ENCODE peak calls at places on chromosomes 4 and X, in five cellular contexts. One of them, this sample, is unnamed.

GRCh38 chrX:138877746-138878145 is 166.2 kb upstream of the FGF13 start:
- DNase-seq in prostate gland: no peak
- DNase-seq in gastrocnemius medialis: no peak
- DNase-seq in K562: no peak
- DNase-seq in testis: no peak
- DNase-seq in this sample: no peak

GRCh38 chrX:103864886-103865534 is 33.0 kb upstream of the RAB9B start:
- DNase-seq in prostate gland: no peak
- DNase-seq in gastrocnemius medialis: no peak
- DNase-seq in K562: no peak
- DNase-seq in testis: peak; percentile 14
- DNase-seq in this sample: no peak

GRCh38 chr4:39062499-39062898 is 467 bp downstream of the KLHL5 start:
- DNase-seq in prostate gland: no peak
- DNase-seq in gastrocnemius medialis: no peak
- DNase-seq in K562: no peak
- DNase-seq in testis: no peak
- DNase-seq in this sample: no peak

GRCh38 chrX:151359931-151360871 is 36.8 kb upstream of the VMA21 start:
- DNase-seq in prostate gland: no peak
- DNase-seq in gastrocnemius medialis: no peak
- DNase-seq in K562: peak; percentile 8
- DNase-seq in testis: peak; percentile 35
- DNase-seq in this sample: no peak

GRCh38 chr4:181592221-181592745 is 650.9 kb upstream of the TENM3 start:
- DNase-seq in prostate gland: no peak
- DNase-seq in gastrocnemius medialis: no peak
- DNase-seq in K562: no peak
- DNase-seq in testis: no peak
- DNase-seq in this sample: no peak

GRCh38 chrX:38999099-38999498 is 197.8 kb downstream of the MID1IP1 start:
- DNase-seq in prostate gland: no peak
- DNase-seq in gastrocnemius medialis: peak; percentile 50
- DNase-seq in K562: no peak
- DNase-seq in testis: no peak
- DNase-seq in this sample: no peak

GRCh38 chrX:11664211-11664888 is 1.4 kb downstream of the ARHGAP6 start:
- DNase-seq in prostate gland: no peak
- DNase-seq in gastrocnemius medialis: no peak
- DNase-seq in K562: no peak
- DNase-seq in testis: no peak
- DNase-seq in this sample: no peak

GRCh38 chr4:158588777-158589176 is 67.1 kb downstream of the RXFP1 start:
- DNase-seq in prostate gland: no peak
- DNase-seq in gastrocnemius medialis: no peak
- DNase-seq in K562: no peak
- DNase-seq in testis: no peak
- DNase-seq in this sample: no peak

GRCh38 chr4:147791870-147792269 is 60.0 kb downstream of the ARHGAP10 start:
- DNase-seq in prostate gland: no peak
- DNase-seq in gastrocnemius medialis: no peak
- DNase-seq in K562: no peak
- DNase-seq in testis: no peak
- DNase-seq in this sample: no peak

GRCh38 chrX:40006025-40007017 is 91.4 kb downstream of the BCOR start:
- DNase-seq in prostate gland: no peak
- DNase-seq in gastrocnemius medialis: no peak
- DNase-seq in K562: no peak
- DNase-seq in testis: peak; percentile 40
- DNase-seq in this sample: no peak

GRCh38 chr4:112377701-112378620 is 80.8 kb downstream of the ALPK1 start:
- DNase-seq in prostate gland: no peak
- DNase-seq in gastrocnemius medialis: no peak
- DNase-seq in K562: no peak
- DNase-seq in testis: no peak
- DNase-seq in this sample: no peak

GRCh38 chr4:119040711-119041185 is 94.9 kb upstream of the MYOZ2 start:
- DNase-seq in prostate gland: no peak
- DNase-seq in gastrocnemius medialis: peak; percentile 70
- DNase-seq in K562: no peak
- DNase-seq in testis: no peak
- DNase-seq in this sample: no peak

GRCh38 chr4:83075271-83075670 is 39.3 kb downstream of the PLAC8 start:
- DNase-seq in prostate gland: no peak
- DNase-seq in gastrocnemius medialis: no peak
- DNase-seq in K562: no peak
- DNase-seq in testis: no peak
- DNase-seq in this sample: no peak

GRCh38 chrX:153925739-153926593 is at the start of gene ARHGAP4:
- DNase-seq in prostate gland: no peak
- DNase-seq in gastrocnemius medialis: no peak
- DNase-seq in K562: peak; percentile 69
- DNase-seq in testis: no peak
- DNase-seq in this sample: no peak

GRCh38 chrX:134622056-134622812 is 36.0 kb downstream of the PLAC1 start:
- DNase-seq in prostate gland: no peak
- DNase-seq in gastrocnemius medialis: no peak
- DNase-seq in K562: peak; percentile 21
- DNase-seq in testis: no peak
- DNase-seq in this sample: no peak

GRCh38 chr4:79528241-79528706 is 120.2 kb upstream of the GK2 start:
- DNase-seq in prostate gland: no peak
- DNase-seq in gastrocnemius medialis: no peak
- DNase-seq in K562: no peak
- DNase-seq in testis: no peak
- DNase-seq in this sample: no peak

GRCh38 chr4:1578301-1578781 is 105.8 kb downstream of the FAM53A start:
- DNase-seq in prostate gland: no peak
- DNase-seq in gastrocnemius medialis: no peak
- DNase-seq in K562: no peak
- DNase-seq in testis: no peak
- DNase-seq in this sample: no peak

GRCh38 chr4:30586850-30587249 is 133.3 kb upstream of the PCDH7 start:
- DNase-seq in prostate gland: no peak
- DNase-seq in gastrocnemius medialis: no peak
- DNase-seq in K562: no peak
- DNase-seq in testis: no peak
- DNase-seq in this sample: no peak

GRCh38 chrX:19541931-19542330 is 26.6 kb upstream of the MAP3K15 start:
- DNase-seq in prostate gland: no peak
- DNase-seq in gastrocnemius medialis: no peak
- DNase-seq in K562: no peak
- DNase-seq in testis: no peak
- DNase-seq in this sample: no peak

GRCh38 chrX:19543020-19543715 is 27.9 kb upstream of the MAP3K15 start:
- DNase-seq in prostate gland: no peak
- DNase-seq in gastrocnemius medialis: no peak
- DNase-seq in K562: no peak
- DNase-seq in testis: no peak
- DNase-seq in this sample: no peak

GRCh38 chrX:19543951-19544359 is 28.6 kb upstream of the MAP3K15 start:
- DNase-seq in prostate gland: no peak
- DNase-seq in gastrocnemius medialis: no peak
- DNase-seq in K562: no peak
- DNase-seq in testis: no peak
- DNase-seq in this sample: no peak

GRCh38 chrX:19545651-19546050 is 30.3 kb upstream of the MAP3K15 start:
- DNase-seq in prostate gland: no peak
- DNase-seq in gastrocnemius medialis: no peak
- DNase-seq in K562: no peak
- DNase-seq in testis: no peak
- DNase-seq in this sample: no peak

GRCh38 chrX:19544693-19545305 is 29.5 kb upstream of the MAP3K15 start:
- DNase-seq in prostate gland: peak; percentile 39
- DNase-seq in gastrocnemius medialis: no peak
- DNase-seq in K562: peak; percentile 41
- DNase-seq in testis: peak; percentile 68
- DNase-seq in this sample: no peak
- TF ChIP-seq POLR2A in prostate gland: no peak
- TF ChIP-seq POLR2A in gastrocnemius medialis: no peak
- TF ChIP-seq POLR2A in K562: no peak
- TF ChIP-seq POLR2A in testis: no peak
- TF ChIP-seq POLR2A in this sample: no peak

GRCh38 chr4:93693141-93693540 is 135.4 kb upstream of the ATOH1 start:
- DNase-seq in prostate gland: no peak
- DNase-seq in gastrocnemius medialis: no peak
- DNase-seq in K562: no peak
- DNase-seq in testis: no peak
- DNase-seq in this sample: no peak
- TF ChIP-seq CTCF in prostate gland: no peak
- TF ChIP-seq CTCF in gastrocnemius medialis: no peak
- TF ChIP-seq CTCF in K562: no peak
- TF ChIP-seq CTCF in testis: no peak
- TF ChIP-seq CTCF in this sample: no peak

DNA sequence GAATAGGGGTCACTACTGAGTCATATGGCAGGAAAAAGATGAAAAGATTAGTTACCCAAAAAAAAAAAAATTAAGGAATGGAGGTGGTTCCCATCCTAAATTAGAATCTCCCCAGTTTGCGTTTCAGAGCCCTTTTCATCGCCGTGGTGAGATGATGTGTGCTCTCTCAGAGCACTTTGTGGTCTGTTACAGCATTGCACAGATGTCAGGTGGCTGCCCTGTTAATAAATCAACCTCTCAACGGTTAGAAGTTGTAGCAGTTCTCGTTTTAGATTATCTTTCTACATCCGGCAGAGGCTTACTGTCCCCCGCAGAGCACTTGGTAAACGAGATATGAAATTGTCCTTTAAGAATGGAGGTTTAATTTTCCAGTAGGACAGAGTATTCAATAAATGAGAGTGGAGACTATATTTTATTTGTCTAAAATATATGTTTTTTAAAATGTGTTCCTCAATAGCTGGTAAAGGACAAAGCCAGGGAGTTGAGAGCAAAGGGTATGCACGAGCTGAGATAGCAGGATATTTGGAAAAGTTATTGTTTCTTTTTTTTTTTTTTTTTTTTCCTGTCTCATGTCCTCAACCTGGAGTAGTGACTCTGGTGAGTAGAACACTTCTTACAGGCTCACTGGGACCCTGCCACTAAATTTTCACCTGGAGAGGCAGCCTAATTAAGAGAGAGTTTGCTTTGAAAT is 26.9 kb downstream of the AFF1 start:
- DNase-seq in prostate gland: no peak
- DNase-seq in gastrocnemius medialis: no peak
- DNase-seq in K562: peak; percentile 35
- DNase-seq in testis: no peak
- DNase-seq in this sample: no peak
- TF ChIP-seq POLR2A in prostate gland: no peak
- TF ChIP-seq POLR2A in gastrocnemius medialis: no peak
- TF ChIP-seq POLR2A in K562: no peak
- TF ChIP-seq POLR2A in testis: no peak
- TF ChIP-seq POLR2A in this sample: no peak

GRCh38 chr4:95159384-95159783 is 389.4 kb downstream of the UNC5C start:
- DNase-seq in prostate gland: no peak
- DNase-seq in gastrocnemius medialis: no peak
- DNase-seq in K562: no peak
- DNase-seq in testis: no peak
- DNase-seq in this sample: no peak

GRCh38 chr4:95158045-95158444 is 390.7 kb downstream of the UNC5C start:
- DNase-seq in prostate gland: no peak
- DNase-seq in gastrocnemius medialis: no peak
- DNase-seq in K562: no peak
- DNase-seq in testis: no peak
- DNase-seq in this sample: no peak

GRCh38 chr4:95155759-95156451 is 392.9 kb downstream of the UNC5C start:
- DNase-seq in prostate gland: no peak
- DNase-seq in gastrocnemius medialis: no peak
- DNase-seq in K562: peak; percentile 39
- DNase-seq in testis: no peak
- DNase-seq in this sample: no peak

GRCh38 chr4:95158626-95159025 is 390.1 kb downstream of the UNC5C start:
- DNase-seq in prostate gland: no peak
- DNase-seq in gastrocnemius medialis: no peak
- DNase-seq in K562: no peak
- DNase-seq in testis: no peak
- DNase-seq in this sample: no peak

DNA sequence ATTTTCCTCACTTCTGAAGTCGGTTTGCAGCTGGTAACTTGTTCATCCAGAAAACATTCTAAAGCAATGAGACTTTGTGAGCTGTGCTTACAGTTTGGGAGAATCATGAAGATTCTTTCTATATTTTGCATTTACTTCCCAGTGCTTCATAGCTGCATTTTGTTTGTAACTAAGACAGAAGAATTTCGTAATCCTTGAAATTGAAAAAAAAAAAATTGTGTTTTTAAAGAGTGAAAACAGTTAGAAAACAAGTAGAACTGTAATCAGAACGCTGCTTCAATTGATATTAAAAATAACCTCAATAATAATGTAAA is 392.4 kb downstream of the UNC5C start:
- DNase-seq in prostate gland: no peak
- DNase-seq in gastrocnemius medialis: no peak
- DNase-seq in K562: no peak
- DNase-seq in testis: no peak
- DNase-seq in this sample: no peak
- TF ChIP-seq CTCF in prostate gland: peak; percentile 2
- TF ChIP-seq CTCF in gastrocnemius medialis: no peak
- TF ChIP-seq CTCF in K562: no peak
- TF ChIP-seq CTCF in testis: no peak
- TF ChIP-seq CTCF in this sample: no peak

GRCh38 chr4:121182296-121182695 is 18.2 kb upstream of the TNIP3 start:
- DNase-seq in prostate gland: peak; percentile 12
- DNase-seq in gastrocnemius medialis: no peak
- DNase-seq in K562: no peak
- DNase-seq in testis: no peak
- DNase-seq in this sample: no peak
- TF ChIP-seq POLR2A in prostate gland: no peak
- TF ChIP-seq POLR2A in gastrocnemius medialis: peak; percentile 13
- TF ChIP-seq POLR2A in K562: no peak
- TF ChIP-seq POLR2A in testis: no peak
- TF ChIP-seq POLR2A in this sample: no peak